ENCODE peak calls at places on chromosomes 4 and X, in six cellular contexts. Q is H1, Z is GM12878, M is K562, F is HepG2, T is SK-N-SH. C is an unnamed sample.

GRCh38 chr4:105633241-105633640 is 75.2 kb downstream of the INTS12 start:
- DNase-seq in Z (no peak), T (no peak), M (no peak), F (no peak), Q (no peak), C (no peak)

GRCh38 chrX:13254076-13254785 is 65.6 kb downstream of the ATXN3L start:
- DNase-seq in F (peak; percentile 8), Q (no peak), M (peak; percentile 79), Z (peak; percentile 56), T (no peak), C (no peak)

GRCh38 chrX:104270916-104271512 is 16.3 kb upstream of the ESX1 start:
- DNase-seq in F (peak; percentile 1), T (no peak), Z (no peak), M (peak; percentile 9), Q (peak; percentile 72), C (peak; percentile 50)

GRCh38 chrX:149274516-149275105 is 230.5 kb downstream of the IDS start:
- DNase-seq in Q (no peak), F (no peak), Z (no peak), M (no peak), T (no peak), C (no peak)

GRCh38 chr4:39818646-39819045 is 120.7 kb downstream of the UBE2K start:
- DNase-seq in F (no peak), Q (no peak), T (no peak), Z (no peak), M (no peak), C (no peak)

GRCh38 chr4:63379750-63380522 is 1029.3 kb downstream of the TECRL start:
- DNase-seq in Z (no peak), F (no peak), M (no peak), T (no peak), Q (no peak), C (no peak)

GRCh38 chr4:55345054-55345453 is 988 bp upstream of the SRD5A3 start:
- DNase-seq in Q (no peak), M (no peak), T (no peak), F (peak; percentile 23), Z (no peak), C (no peak)

GRCh38 chrX:119690921-119691716 is 1.8 kb downstream of the SEPTIN6 start:
- DNase-seq in Q (no peak), T (peak; percentile 34), M (peak; percentile 75), F (no peak), Z (no peak), C (no peak)

GRCh38 chr4:174120446-174121142 is 162.9 kb downstream of the FBXO8 start:
- DNase-seq in T (peak; percentile 69), M (peak; percentile 59), Z (no peak), F (peak; percentile 62), Q (no peak), C (peak; percentile 66)

GRCh38 chrX:123961268-123962005 is at the start of gene STAG2:
- DNase-seq in F (peak; percentile 80), Z (peak; percentile 21), Q (peak; percentile 62), M (peak; percentile 84), T (peak; percentile 66), C (peak; percentile 73)

GRCh38 chr4:18880850-18881249 is 859.3 kb upstream of the LCORL start:
- DNase-seq in T (no peak), Z (no peak), F (no peak), Q (no peak), M (no peak), C (no peak)

GRCh38 chr4:153507679-153508073 is 41.5 kb downstream of the TMEM131L start:
- DNase-seq in Z (no peak), F (no peak), M (no peak), Q (no peak), T (no peak), C (no peak)
- TF ChIP-seq YY1 in Z (no peak), F (no peak), M (no peak), Q (no peak), T (no peak), C (no peak)

DNA sequence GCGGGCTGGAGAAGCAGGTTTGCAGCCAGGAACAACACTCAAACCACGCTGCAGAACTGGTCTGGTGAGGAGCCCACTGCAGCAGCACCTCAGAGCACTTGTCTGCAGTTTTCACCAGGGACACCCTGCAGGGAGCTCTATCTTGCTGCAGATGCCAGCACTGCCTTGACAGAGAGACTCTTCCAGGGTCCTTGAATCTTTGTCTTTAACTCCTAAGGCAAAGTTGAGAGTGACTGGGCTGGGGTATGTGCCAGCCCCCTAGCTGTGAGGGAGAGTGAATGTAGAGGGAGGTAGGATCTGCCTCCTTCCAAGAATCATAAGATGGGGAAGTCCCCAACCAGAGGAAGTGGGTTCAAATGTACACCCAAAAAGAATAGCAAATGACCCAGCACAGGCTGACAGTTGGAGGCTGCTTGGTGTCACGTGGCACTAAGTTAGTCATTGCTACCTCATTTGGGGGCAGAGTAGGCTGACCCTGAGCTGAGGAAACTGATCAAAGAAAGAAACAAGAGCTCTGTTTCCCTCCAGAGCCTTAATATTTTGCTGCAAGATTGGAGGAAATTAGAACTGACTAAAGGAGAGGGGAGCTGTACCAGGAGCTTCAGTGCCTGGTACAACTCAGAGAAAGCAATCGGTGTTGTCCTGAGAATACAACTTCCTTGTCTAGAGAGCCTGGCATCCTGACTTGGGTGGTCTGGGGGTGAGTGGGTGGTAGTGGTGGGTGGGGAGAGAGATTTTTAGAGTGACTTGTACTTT is 28.2 kb upstream of the HUWE1 start:
- DNase-seq in Z (peak; percentile 89), T (no peak), F (no peak), Q (no peak), M (no peak), C (peak; percentile 4)
- TF ChIP-seq CTCF in Z (peak; percentile 17), T (no peak), F (no peak), Q (no peak), M (no peak), C (no peak)

DNA sequence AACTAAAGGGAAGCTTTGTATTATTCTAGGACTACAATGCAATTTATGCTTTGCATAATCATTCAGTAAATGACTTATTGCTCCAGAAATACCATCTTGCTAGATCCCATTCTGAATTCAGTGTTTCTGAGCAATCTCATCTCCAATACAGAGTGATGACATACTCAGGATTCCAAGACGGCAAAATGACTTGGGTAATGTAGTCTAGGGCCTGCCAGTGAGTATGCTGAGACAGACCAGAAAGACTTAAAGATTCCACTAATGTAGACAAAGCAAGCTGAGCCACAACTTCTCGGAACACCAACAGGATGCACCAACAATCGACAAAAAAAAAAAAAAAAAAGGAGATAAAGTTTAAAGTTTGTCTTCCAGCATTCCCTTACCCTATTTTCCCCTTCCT is 939 bp upstream of the SEC24B start:
- DNase-seq in Z (no peak), Q (no peak), T (no peak), F (no peak), M (no peak), C (no peak)
- TF ChIP-seq YY1 in Z (no peak), Q (no peak), T (no peak), F (no peak), M (no peak), C (no peak)

GRCh38 chr4:153347117-153347516 is 2.6 kb downstream of the MND1 start:
- DNase-seq in F (no peak), T (no peak), Q (no peak), Z (no peak), M (no peak), C (no peak)

GRCh38 chr4:153345011-153345981 is 808 bp downstream of the MND1 start:
- DNase-seq in Q (no peak), T (peak; percentile 74), Z (no peak), M (peak; percentile 66), F (peak; percentile 64), C (peak; percentile 21)

GRCh38 chr4:153348006-153348405 is 3.5 kb downstream of the MND1 start:
- DNase-seq in T (peak; percentile 8), Z (no peak), F (no peak), Q (no peak), M (peak; percentile 51), C (no peak)

GRCh38 chr4:153346031-153346430 is 1.5 kb downstream of the MND1 start:
- DNase-seq in Z (no peak), Q (no peak), F (no peak), T (no peak), M (no peak), C (no peak)

DNA sequence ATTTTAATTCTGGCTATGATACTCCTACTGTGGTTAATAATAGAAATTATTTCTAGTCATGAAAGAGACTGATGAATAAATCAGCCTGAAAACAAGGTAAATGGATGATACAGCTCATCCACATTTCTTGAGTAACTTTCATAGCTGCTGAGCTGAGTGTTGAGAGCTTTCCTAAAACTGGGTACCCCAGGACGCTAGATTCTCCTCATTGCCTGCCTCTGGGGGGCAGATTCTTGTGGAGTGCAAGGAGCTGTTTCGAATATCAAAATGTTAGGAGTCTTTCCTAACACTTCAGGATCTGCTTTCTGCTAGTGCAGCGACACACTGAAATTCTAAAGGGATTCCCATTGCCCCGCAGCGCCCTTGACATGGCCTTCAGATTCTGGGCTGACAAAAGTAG is 2.1 kb downstream of the MND1 start:
- DNase-seq in T (no peak), M (peak; percentile 16), Z (no peak), Q (no peak), F (no peak), C (no peak)
- TF ChIP-seq CTCF in T (peak; percentile 25), M (peak; percentile 16), Z (peak; percentile 11), Q (peak; percentile 23), F (no peak), C (no peak)

DNA sequence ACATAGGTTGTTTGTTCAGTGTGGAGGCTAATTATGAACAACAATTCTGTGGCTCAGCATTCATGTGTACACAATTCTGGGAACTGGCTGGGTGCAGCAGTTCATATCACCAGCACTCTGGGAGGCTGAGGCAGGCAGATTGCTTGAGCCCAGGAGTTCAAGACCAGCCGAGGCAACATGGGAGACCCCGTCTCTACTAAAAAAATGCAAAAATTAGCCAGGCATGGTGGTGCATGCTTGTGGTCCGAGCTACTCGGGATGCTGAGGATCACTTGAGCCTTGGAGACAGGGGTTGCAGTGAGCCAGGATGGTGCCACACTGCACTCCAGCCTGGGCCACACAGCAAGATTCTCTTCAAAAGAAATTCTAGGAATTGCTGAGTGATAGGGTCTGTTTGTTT is 4.5 kb upstream of the PPP2R2C start:
- DNase-seq in Z (no peak), Q (peak; percentile 17), M (no peak), T (no peak), F (no peak), C (no peak)
- TF ChIP-seq YY1 in Z (no peak), Q (no peak), M (no peak), T (no peak), F (no peak), C (no peak)

GRCh38 chrX:50098241-50098640 is 102.6 kb downstream of the AKAP4 start:
- DNase-seq in Q (no peak), T (no peak), Z (no peak), M (no peak), F (no peak), C (no peak)

GRCh38 chrX:50100188-50100587 is 100.6 kb downstream of the AKAP4 start:
- DNase-seq in F (peak; percentile 26), M (peak; percentile 39), Q (no peak), Z (no peak), T (peak; percentile 35), C (no peak)

GRCh38 chrX:50097121-50097520 is 103.7 kb downstream of the AKAP4 start:
- DNase-seq in Q (no peak), Z (no peak), M (no peak), T (no peak), F (no peak), C (no peak)

GRCh38 chrX:50093627-50094026 is 107.2 kb downstream of the AKAP4 start:
- DNase-seq in M (no peak), T (no peak), F (peak; percentile 33), Z (no peak), Q (no peak), C (no peak)

DNA sequence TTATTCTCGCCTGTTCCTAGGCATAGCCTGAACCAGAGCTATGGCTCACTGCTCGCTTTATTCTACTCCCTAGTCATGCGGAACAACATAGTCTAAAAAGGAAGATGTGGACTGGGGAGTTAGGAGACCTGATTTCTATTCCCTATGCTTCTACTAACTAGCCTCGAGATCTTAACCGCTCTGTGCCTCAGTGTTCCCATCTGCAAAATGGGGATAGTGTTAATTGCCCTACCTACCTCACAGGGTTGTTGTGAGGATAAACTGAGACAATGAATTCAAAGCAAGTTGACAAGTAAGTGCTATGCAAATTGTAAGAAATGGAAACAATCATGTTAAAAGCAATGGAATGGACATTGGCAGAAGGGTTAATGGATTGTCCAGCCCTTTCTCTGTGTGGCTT is 102.1 kb downstream of the AKAP4 start:
- DNase-seq in Z (no peak), M (no peak), T (no peak), F (no peak), Q (no peak), C (no peak)
- TF ChIP-seq CTCF in Z (no peak), M (no peak), T (no peak), F (no peak), Q (no peak), C (no peak)

C was measured in HCT116.